ENCODE peak calls at places on chromosomes 3 and 15, in four cellular contexts. One of them, this sample, is unnamed. For H3K4me1, the result is how much of the 10 kb centered on the place peaks cover.

GRCh38 chr15:64825081-64825430 is 391 bp downstream of the PIF1 start:
- DNase-seq in ovary: no peak
- DNase-seq in effector memory CD4-positive, alpha-beta T cell: no peak
- DNase-seq in right cardiac atrium: peak
- DNase-seq in this sample: no peak

GRCh38 chr15:70248116-70249025 is 150.7 kb upstream of the TLE3 start:
- DNase-seq in ovary: peak
- DNase-seq in effector memory CD4-positive, alpha-beta T cell: no peak
- DNase-seq in right cardiac atrium: no peak
- DNase-seq in this sample: no peak

GRCh38 chr3:244041-244440 is 47.5 kb downstream of the CHL1 start:
- DNase-seq in ovary: no peak
- DNase-seq in effector memory CD4-positive, alpha-beta T cell: no peak
- DNase-seq in right cardiac atrium: no peak
- DNase-seq in this sample: no peak

GRCh38 chr15:76217029-76217866 is 94.0 kb downstream of the ETFA start:
- DNase-seq in ovary: no peak
- DNase-seq in effector memory CD4-positive, alpha-beta T cell: no peak
- DNase-seq in right cardiac atrium: no peak
- DNase-seq in this sample: no peak

GRCh38 chr3:123658118-123658859 is 73.4 kb upstream of the HACD2 start:
- DNase-seq in ovary: no peak
- DNase-seq in effector memory CD4-positive, alpha-beta T cell: no peak
- DNase-seq in right cardiac atrium: peak
- DNase-seq in this sample: peak

GRCh38 chr3:94285874-94286273 is 223.0 kb downstream of the NSUN3 start:
- DNase-seq in ovary: no peak
- DNase-seq in effector memory CD4-positive, alpha-beta T cell: no peak
- DNase-seq in right cardiac atrium: no peak
- DNase-seq in this sample: no peak

GRCh38 chr3:141375381-141376301 is 7.3 kb downstream of the ZBTB38 start:
- DNase-seq in ovary: no peak
- DNase-seq in effector memory CD4-positive, alpha-beta T cell: no peak
- DNase-seq in right cardiac atrium: no peak
- DNase-seq in this sample: no peak

GRCh38 chr15:47588968-47589367 is 128.3 kb upstream of the SEMA6D start:
- DNase-seq in ovary: no peak
- DNase-seq in effector memory CD4-positive, alpha-beta T cell: no peak
- DNase-seq in right cardiac atrium: no peak
- DNase-seq in this sample: no peak

GRCh38 chr15:70466895-70467529 is 296.3 kb downstream of the UACA start:
- DNase-seq in ovary: peak
- DNase-seq in effector memory CD4-positive, alpha-beta T cell: no peak
- DNase-seq in right cardiac atrium: peak
- DNase-seq in this sample: peak

GRCh38 chr3:49625971-49626640 is 48.0 kb upstream of the APEH start:
- DNase-seq in ovary: no peak
- DNase-seq in effector memory CD4-positive, alpha-beta T cell: no peak
- DNase-seq in right cardiac atrium: no peak
- DNase-seq in this sample: no peak

GRCh38 chr3:108221911-108222812 is at the start of gene IFT57:
- DNase-seq in ovary: peak
- DNase-seq in effector memory CD4-positive, alpha-beta T cell: peak
- DNase-seq in right cardiac atrium: peak
- DNase-seq in this sample: peak

GRCh38 chr3:108222813-108223307 is 636 bp upstream of the IFT57 start:
- DNase-seq in ovary: no peak
- DNase-seq in effector memory CD4-positive, alpha-beta T cell: no peak
- DNase-seq in right cardiac atrium: no peak
- DNase-seq in this sample: no peak

GRCh38 chr3:108221403-108221802 is 821 bp downstream of the IFT57 start:
- DNase-seq in ovary: no peak
- DNase-seq in effector memory CD4-positive, alpha-beta T cell: no peak
- DNase-seq in right cardiac atrium: no peak
- DNase-seq in this sample: no peak

GRCh38 chr3:108225221-108225620 is 3.0 kb upstream of the IFT57 start:
- DNase-seq in ovary: no peak
- DNase-seq in effector memory CD4-positive, alpha-beta T cell: no peak
- DNase-seq in right cardiac atrium: no peak
- DNase-seq in this sample: no peak

DNA sequence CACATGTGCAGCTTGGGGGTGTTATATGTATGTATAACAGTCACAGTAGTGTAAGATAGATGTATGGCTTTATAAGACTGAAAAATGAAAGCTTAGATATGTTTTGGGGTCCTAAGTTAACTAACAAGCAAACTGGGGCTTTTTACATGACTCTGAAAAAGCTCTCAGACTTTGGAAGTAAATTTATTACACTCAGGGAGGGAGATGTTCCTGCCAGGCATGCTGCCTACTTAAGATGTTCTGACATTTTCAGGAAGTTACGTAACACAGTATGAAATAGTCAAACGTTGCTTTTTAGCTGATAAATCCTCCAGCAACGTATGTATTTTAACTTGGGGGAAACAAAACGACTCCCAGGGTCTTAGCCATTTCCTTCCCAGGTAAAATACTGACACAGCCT is 1.7 kb upstream of the IFT57 start:
- DNase-seq in ovary: no peak
- DNase-seq in effector memory CD4-positive, alpha-beta T cell: no peak
- DNase-seq in right cardiac atrium: no peak
- DNase-seq in this sample: no peak
- H3K4me3 ChIP-seq in ovary: no peak
- H3K4me3 ChIP-seq in effector memory CD4-positive, alpha-beta T cell: peak
- H3K4me3 ChIP-seq in right cardiac atrium: no peak
- H3K4me3 ChIP-seq in this sample: no peak

DNA sequence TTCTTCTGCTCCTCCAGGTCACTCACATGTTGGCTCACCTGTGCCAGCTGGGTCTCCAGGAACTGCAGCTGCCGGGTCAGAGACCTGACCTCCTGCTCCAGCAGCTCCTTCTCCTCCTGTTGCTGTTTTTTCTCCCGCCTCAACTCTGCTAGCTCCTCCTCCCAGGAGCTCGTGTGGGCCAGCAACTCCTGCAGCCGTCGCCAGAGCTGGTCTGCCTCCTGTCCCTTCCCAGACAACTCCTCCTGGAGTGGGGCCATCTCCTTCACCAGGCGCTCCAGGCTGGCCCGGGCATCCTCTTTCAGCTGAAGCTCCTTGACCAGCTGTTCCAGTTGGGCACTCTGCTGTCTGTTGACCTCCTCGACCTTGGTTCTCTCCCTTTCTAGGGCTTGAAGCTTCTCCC is 24.5 kb downstream of the CXCR6 start:
- DNase-seq in ovary: no peak
- DNase-seq in effector memory CD4-positive, alpha-beta T cell: no peak
- DNase-seq in right cardiac atrium: peak
- DNase-seq in this sample: no peak
- H3K27ac ChIP-seq in ovary: no peak
- H3K27ac ChIP-seq in effector memory CD4-positive, alpha-beta T cell: no peak
- H3K27ac ChIP-seq in right cardiac atrium: no peak
- H3K27ac ChIP-seq in this sample: peak

GRCh38 chr3:32419766-32420137 is 28.1 kb downstream of the CMTM7 start:
- DNase-seq in ovary: no peak
- DNase-seq in effector memory CD4-positive, alpha-beta T cell: no peak
- DNase-seq in right cardiac atrium: no peak
- DNase-seq in this sample: no peak
- H3K4me1 ChIP-seq in ovary: under half
- H3K4me1 ChIP-seq in effector memory CD4-positive, alpha-beta T cell: under half
- H3K4me1 ChIP-seq in right cardiac atrium: under half
- H3K4me1 ChIP-seq in this sample: under half

GRCh38 chr3:87792532-87793321 is 266.1 kb downstream of the CGGBP1 start:
- DNase-seq in ovary: peak
- DNase-seq in effector memory CD4-positive, alpha-beta T cell: no peak
- DNase-seq in right cardiac atrium: peak
- DNase-seq in this sample: no peak
- H3K4me3 ChIP-seq in ovary: peak
- H3K4me3 ChIP-seq in effector memory CD4-positive, alpha-beta T cell: no peak
- H3K4me3 ChIP-seq in right cardiac atrium: peak
- H3K4me3 ChIP-seq in this sample: peak

DNA sequence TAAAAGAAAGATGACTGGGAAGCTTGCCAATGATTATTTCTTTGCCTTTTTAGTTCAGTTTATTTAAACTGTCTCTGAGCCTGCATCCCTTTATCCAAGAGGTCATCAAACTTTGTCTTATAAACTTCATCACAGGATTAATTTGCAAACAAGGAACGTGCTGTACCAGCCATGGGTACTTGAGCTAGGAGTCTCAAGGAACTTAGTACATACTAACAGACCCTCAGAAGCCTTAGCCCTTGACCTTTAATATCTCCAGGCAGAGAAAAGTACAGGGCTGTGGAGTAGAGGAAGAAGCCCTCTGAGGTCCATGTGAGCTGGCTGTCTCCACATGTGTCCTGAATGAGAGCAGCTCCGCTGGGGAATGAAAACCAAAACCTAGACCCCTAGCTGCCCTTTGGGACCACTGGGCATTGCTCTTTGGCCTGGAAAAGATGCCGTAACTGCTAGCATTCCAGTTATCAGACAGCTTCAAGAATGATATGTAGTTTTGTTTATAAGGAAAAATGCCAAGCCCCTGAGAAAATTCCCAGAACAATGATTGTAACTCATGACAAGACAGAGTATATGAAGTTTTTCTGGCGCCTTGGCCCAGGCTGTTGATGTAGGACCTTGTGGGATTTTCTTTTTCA is 92.1 kb downstream of the ASB7 start:
- DNase-seq in ovary: no peak
- DNase-seq in effector memory CD4-positive, alpha-beta T cell: no peak
- DNase-seq in right cardiac atrium: peak
- DNase-seq in this sample: no peak
- H3K27ac ChIP-seq in ovary: no peak
- H3K27ac ChIP-seq in effector memory CD4-positive, alpha-beta T cell: no peak
- H3K27ac ChIP-seq in right cardiac atrium: peak
- H3K27ac ChIP-seq in this sample: peak

This sample was measured in left ventricle myocardium inferior.